ENCODE peak calls at places on chromosomes 7 and 10, in nine cellular contexts. X is nephron progenitor cell; F is mucosa of gallbladder; A is activated CD4-positive, CD25-positive, alpha-beta regulatory T cell treated with anti-CD3 and anti-CD28 coated beads, Interleukin-2, amount 50 U/mL, for 16 hours; V is lung microvascular endothelial cell; S is activated naive CD4-positive, alpha-beta T cell treated with Interleukin-2 at 50 U/mL for 16 hours; L is A549; J is GM04504; Y is suprapubic skin. K is an unnamed sample.

GRCh38 chr10:77267703-77268630 is 369.6 kb downstream of the KCNMA1 start:
- DNase-seq in J (no peak), L (no peak), A (no peak), V (no peak), X (no peak), S (no peak), F (no peak), Y (no peak), K (no peak)

GRCh38 chr7:80918909-80919721 is at the start of gene SEMA3C:
- DNase-seq in A (no peak), S (no peak), V (peak), L (peak), X (peak), Y (peak), F (peak), J (peak), K (peak)

GRCh38 chr7:71350680-71351079 is 218.7 kb downstream of the GALNT17 start:
- DNase-seq in A (no peak), J (no peak), V (no peak), L (no peak), F (no peak), S (no peak), Y (no peak), X (no peak), K (no peak)

GRCh38 chr10:116753759-116754158 is 11.4 kb upstream of the HSPA12A start:
- DNase-seq in A (no peak), S (no peak), V (no peak), X (no peak), Y (no peak), L (no peak), F (no peak), J (no peak), K (no peak)

GRCh38 chr7:149494738-149495368 is 2.8 kb downstream of the ZNF746 start:
- DNase-seq in F (no peak), L (no peak), Y (no peak), J (peak), S (no peak), X (no peak), V (peak), A (no peak), K (no peak)

GRCh38 chr7:79692015-79692414 is 238.5 kb upstream of the MAGI2 start:
- DNase-seq in J (peak), X (no peak), L (no peak), A (no peak), F (no peak), Y (no peak), V (no peak), S (no peak), K (no peak)

GRCh38 chr7:104096683-104097082 is 107.2 kb upstream of the RELN start:
- DNase-seq in L (peak), J (no peak), Y (no peak), X (no peak), A (no peak), F (no peak), V (peak), S (no peak), K (peak)

GRCh38 chr7:21159506-21159905 is 268.4 kb upstream of the SP4 start:
- DNase-seq in A (no peak), Y (no peak), X (no peak), V (no peak), L (no peak), F (no peak), J (no peak), S (no peak), K (no peak)

GRCh38 chr10:64619068-64619467 is 1097.9 kb downstream of the REEP3 start:
- DNase-seq in A (no peak), S (no peak), V (no peak), J (no peak), L (no peak), X (no peak), F (no peak), Y (no peak), K (no peak)

GRCh38 chr7:2582006-2582735 is 23.4 kb downstream of the IQCE start:
- DNase-seq in A (no peak), V (no peak), S (no peak), Y (no peak), X (no peak), L (no peak), F (no peak), J (no peak), K (no peak)

GRCh38 chr10:12777840-12778585 is 223.5 kb downstream of the CCDC3 start:
- DNase-seq in J (no peak), A (no peak), L (no peak), F (no peak), Y (no peak), V (no peak), S (peak), X (no peak), K (no peak)

GRCh38 chr10:86363184-86363832 is 3.3 kb downstream of the GRID1 start:
- DNase-seq in V (no peak), L (peak), X (peak), S (no peak), J (no peak), A (no peak), F (no peak), Y (peak), K (no peak)

GRCh38 chr7:16708496-16708895 is 45.1 kb upstream of the TSPAN13 start:
- DNase-seq in L (no peak), A (no peak), F (no peak), J (peak), S (no peak), X (no peak), Y (no peak), V (no peak), K (no peak)

GRCh38 chr10:76433161-76434005 is 1002.0 kb downstream of the LRMDA start:
- DNase-seq in S (no peak), X (no peak), Y (no peak), J (no peak), V (no peak), A (no peak), L (no peak), F (no peak), K (no peak)

GRCh38 chr10:130137077-130137448 is 872 bp downstream of the GLRX3 start:
- DNase-seq in X (no peak), J (no peak), Y (no peak), S (no peak), A (no peak), V (peak), F (no peak), L (peak), K (peak)

GRCh38 chr10:61830072-61830845 is 71.2 kb upstream of the ARID5B start:
- DNase-seq in F (no peak), Y (no peak), X (no peak), A (no peak), J (no peak), S (no peak), V (no peak), L (no peak), K (peak)

GRCh38 chr10:30959855-30960247 is 71.8 kb downstream of the ZNF438 start:
- DNase-seq in F (no peak), J (no peak), X (no peak), L (no peak), Y (no peak), A (no peak), V (no peak), S (no peak), K (no peak)

GRCh38 chr10:77618117-77618516 is 19.5 kb downstream of the KCNMA1 start:
- DNase-seq in J (no peak), A (no peak), X (no peak), Y (no peak), F (no peak), S (no peak), V (no peak), L (no peak), K (no peak)

GRCh38 chr7:13639416-13639815 is 350.1 kb downstream of the ETV1 start:
- DNase-seq in F (no peak), X (no peak), L (no peak), Y (no peak), J (no peak), A (no peak), S (no peak), V (no peak), K (no peak)

GRCh38 chr7:66952343-66953043 is 31.5 kb downstream of the TMEM248 start:
- DNase-seq in Y (no peak), F (peak), A (no peak), J (peak), S (no peak), X (no peak), L (peak), V (peak), K (peak)

GRCh38 chr10:35304649-35305048 is 31.7 kb upstream of the CCNY start:
- DNase-seq in Y (no peak), L (no peak), J (no peak), X (no peak), A (no peak), F (no peak), V (peak), S (no peak), K (peak)

GRCh38 chr10:77391605-77392235 is 245.9 kb downstream of the KCNMA1 start:
- DNase-seq in L (peak), X (peak), S (no peak), Y (peak), A (no peak), V (peak), F (peak), J (peak), K (peak)

GRCh38 chr7:96178581-96178980 is 143.3 kb downstream of the SLC25A13 start:
- DNase-seq in F (no peak), Y (no peak), A (no peak), S (no peak), L (no peak), X (no peak), J (no peak), V (no peak), K (no peak)

GRCh38 chr7:131533151-131533559 is 23.3 kb downstream of the PODXL start:
- DNase-seq in V (peak), S (no peak), X (no peak), A (no peak), L (no peak), F (no peak), Y (no peak), J (no peak), K (no peak)

GRCh38 chr10:48470893-48471805 is 133.7 kb downstream of the ARHGAP22 start:
- DNase-seq in A (no peak), X (peak), J (peak), F (no peak), S (no peak), L (no peak), V (no peak), Y (peak), K (no peak)

GRCh38 chr10:98038333-98038732 is 7.9 kb upstream of the CRTAC1 start:
- DNase-seq in Y (no peak), J (no peak), S (no peak), X (peak), V (no peak), A (no peak), L (no peak), F (no peak), K (no peak)

GRCh38 chr10:28367865-28368541 is 65.1 kb upstream of the MPP7 start:
- DNase-seq in J (no peak), S (peak), Y (no peak), V (no peak), X (no peak), F (no peak), L (no peak), A (peak), K (no peak)

GRCh38 chr10:2839081-2839725 is 228.1 kb upstream of the PFKP start:
- DNase-seq in V (peak), J (no peak), A (no peak), S (peak), F (peak), L (peak), X (peak), Y (no peak), K (peak)

GRCh38 chr7:31058122-31058521 is 6.0 kb downstream of the ADCYAP1R1 start:
- DNase-seq in L (no peak), Y (no peak), X (no peak), F (no peak), J (peak), A (no peak), S (no peak), V (no peak), K (no peak)

GRCh38 chr10:126930506-126931458 is 25.6 kb downstream of the DOCK1 start:
- DNase-seq in L (no peak), X (no peak), Y (no peak), V (peak), S (no peak), A (no peak), J (no peak), F (no peak), K (no peak)

GRCh38 chr7:157436076-157436475 is 99.3 kb downstream of the DNAJB6 start:
- DNase-seq in S (no peak), L (no peak), J (no peak), F (no peak), V (no peak), Y (peak), A (no peak), X (no peak), K (no peak)

GRCh38 chr7:35839860-35840854 is 39.3 kb downstream of the SEPTIN7 start:
- DNase-seq in L (peak), A (no peak), F (no peak), V (no peak), S (no peak), Y (no peak), J (peak), X (no peak), K (peak)

GRCh38 chr10:93150289-93150688 is 76.6 kb downstream of the CYP26A1 start:
- DNase-seq in L (no peak), X (no peak), Y (no peak), S (no peak), F (no peak), J (no peak), V (no peak), A (no peak), K (peak)

GRCh38 chr10:124624875-124625274 is 119.3 kb downstream of the FAM53B start:
- DNase-seq in J (no peak), Y (no peak), L (no peak), F (no peak), V (no peak), A (no peak), S (no peak), X (no peak), K (no peak)

GRCh38 chr7:108669958-108670357 is 100.3 kb downstream of the DNAJB9 start:
- DNase-seq in J (no peak), A (no peak), F (no peak), L (no peak), S (no peak), V (no peak), X (no peak), Y (no peak), K (no peak)

GRCh38 chr10:133242611-133243356 is 5.1 kb downstream of the VENTX start:
- DNase-seq in A (no peak), V (no peak), L (no peak), J (no peak), Y (no peak), F (no peak), S (no peak), X (no peak), K (peak)

K was measured in dermis blood vessel endothelial cell.